ENCODE peak calls at places on chromosomes 16 and 17, in seven cellular contexts. D is gastrocnemius medialis; E is bronchial epithelial cell; O is SK-N-SH; Z is CD8-positive, alpha-beta memory T cell; V is mesenchymal stem cell; Q is dorsolateral prefrontal cortex. C is an unnamed sample. For H3K27me3, the result is how much of the 10 kb centered on the place peaks cover.

GRCh38 chr16:57186630-57187507 is 740 bp downstream of the RSPRY1 start:
- DNase-seq in D (peak), E (peak), O (peak), Z (no peak), V (peak), Q (no peak), C (no peak)

GRCh38 chr16:84689126-84689525 is 10.7 kb upstream of the USP10 start:
- DNase-seq in D (no peak), E (peak), O (no peak), Z (no peak), V (peak), Q (no peak), C (no peak)

GRCh38 chr17:47797797-47798196 is 23.8 kb downstream of the OSBPL7 start:
- DNase-seq in D (no peak), E (no peak), O (no peak), Z (no peak), V (no peak), Q (no peak), C (no peak)

GRCh38 chr17:64153565-64153964 is 23.6 kb upstream of the ERN1 start:
- DNase-seq in D (no peak), E (no peak), O (no peak), Z (no peak), V (no peak), Q (no peak), C (no peak)

GRCh38 chr16:78097522-78097921 is 1.9 kb upstream of the WWOX start:
- DNase-seq in D (no peak), E (peak), O (no peak), Z (no peak), V (no peak), Q (no peak), C (no peak)

GRCh38 chr17:7854078-7854777 is 638 bp upstream of the TMEM88 start:
- DNase-seq in D (peak), E (no peak), O (no peak), Z (peak), V (no peak), Q (no peak), C (peak)

GRCh38 chr16:72990571-72990970 is 57.4 kb downstream of the ZFHX3 start:
- DNase-seq in D (no peak), E (no peak), O (no peak), Z (no peak), V (no peak), Q (no peak), C (no peak)

GRCh38 chr16:48384982-48385271 is 286 bp downstream of the SIAH1 start:
- DNase-seq in D (no peak), E (no peak), O (no peak), Z (no peak), V (peak), Q (no peak), C (no peak)

GRCh38 chr16:23206986-23207385 is 24.4 kb downstream of the SCNN1G start:
- DNase-seq in D (no peak), E (no peak), O (peak), Z (no peak), V (no peak), Q (no peak), C (no peak)

GRCh38 chr16:75085556-75085955 is 31.0 kb downstream of the LDHD start:
- DNase-seq in D (no peak), E (no peak), O (no peak), Z (no peak), V (no peak), Q (no peak), C (no peak)

GRCh38 chr17:60671482-60671881 is 6.2 kb upstream of the BCAS3 start:
- DNase-seq in D (no peak), E (peak), O (no peak), Z (no peak), V (no peak), Q (no peak), C (no peak)

DNA sequence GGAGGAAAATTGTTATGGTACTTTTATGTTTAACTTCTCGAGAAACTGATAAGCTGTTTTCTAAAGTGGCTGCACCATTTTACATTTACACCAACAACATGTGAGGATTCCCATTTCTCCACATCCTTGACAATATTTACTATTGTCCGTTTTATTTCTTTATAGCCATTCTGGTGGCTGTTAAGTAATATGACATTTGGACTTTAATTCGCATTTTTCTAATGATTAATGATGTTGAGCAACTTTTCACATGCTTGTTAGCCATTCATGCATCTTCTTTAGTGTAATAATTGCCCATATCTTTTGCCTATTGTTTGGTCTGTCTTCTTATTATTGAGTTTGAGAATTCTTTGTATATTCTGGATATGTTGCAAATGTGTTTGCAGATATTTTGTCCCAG is 114.2 kb downstream of the DNAH9 start:
- DNase-seq in D (no peak), E (no peak), O (no peak), Z (no peak), V (no peak), Q (no peak), C (no peak)
- H3K27me3 ChIP-seq in D (under half), E (under half), O (under half), Z (under half), V (under half), Q (under half), C (under half)

GRCh38 chr16:12906271-12906670 is 4.9 kb downstream of the SHISA9 start:
- DNase-seq in D (no peak), E (no peak), O (no peak), Z (no peak), V (no peak), Q (no peak), C (no peak)
- H3K27me3 ChIP-seq in D (under half), E (under half), O (under half), Z (under half), V (half or more), Q (under half), C (under half)

DNA sequence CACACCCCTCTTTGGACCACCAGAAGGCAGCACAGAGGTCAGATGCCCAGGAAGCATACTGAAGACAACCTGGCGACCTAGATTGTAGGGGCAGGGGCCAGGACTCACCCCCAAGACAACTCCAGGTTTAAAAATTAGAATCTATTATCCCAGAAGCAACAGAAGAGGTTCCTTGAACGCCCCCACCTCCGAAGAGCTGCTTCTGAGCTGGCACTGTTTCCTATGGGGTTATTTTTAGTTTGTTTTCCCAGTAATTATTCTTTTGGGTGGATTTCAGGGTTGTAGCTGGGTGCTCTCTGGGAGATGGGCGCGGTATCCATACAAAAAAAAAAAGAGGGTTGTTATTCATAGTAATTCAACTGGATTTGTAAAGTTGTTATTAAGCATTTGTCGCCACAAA is 10.4 kb upstream of the TMEM132E start:
- DNase-seq in D (no peak), E (no peak), O (no peak), Z (no peak), V (no peak), Q (no peak), C (no peak)
- H3K27me3 ChIP-seq in D (under half), E (under half), O (under half), Z (under half), V (half or more), Q (under half), C (under half)

GRCh38 chr17:1224330-1224729 is 44.5 kb upstream of the ABR start:
- DNase-seq in D (no peak), E (no peak), O (no peak), Z (no peak), V (no peak), Q (no peak), C (no peak)
- H3K27me3 ChIP-seq in D (under half), E (under half), O (under half), Z (under half), V (under half), Q (under half), C (under half)

DNA sequence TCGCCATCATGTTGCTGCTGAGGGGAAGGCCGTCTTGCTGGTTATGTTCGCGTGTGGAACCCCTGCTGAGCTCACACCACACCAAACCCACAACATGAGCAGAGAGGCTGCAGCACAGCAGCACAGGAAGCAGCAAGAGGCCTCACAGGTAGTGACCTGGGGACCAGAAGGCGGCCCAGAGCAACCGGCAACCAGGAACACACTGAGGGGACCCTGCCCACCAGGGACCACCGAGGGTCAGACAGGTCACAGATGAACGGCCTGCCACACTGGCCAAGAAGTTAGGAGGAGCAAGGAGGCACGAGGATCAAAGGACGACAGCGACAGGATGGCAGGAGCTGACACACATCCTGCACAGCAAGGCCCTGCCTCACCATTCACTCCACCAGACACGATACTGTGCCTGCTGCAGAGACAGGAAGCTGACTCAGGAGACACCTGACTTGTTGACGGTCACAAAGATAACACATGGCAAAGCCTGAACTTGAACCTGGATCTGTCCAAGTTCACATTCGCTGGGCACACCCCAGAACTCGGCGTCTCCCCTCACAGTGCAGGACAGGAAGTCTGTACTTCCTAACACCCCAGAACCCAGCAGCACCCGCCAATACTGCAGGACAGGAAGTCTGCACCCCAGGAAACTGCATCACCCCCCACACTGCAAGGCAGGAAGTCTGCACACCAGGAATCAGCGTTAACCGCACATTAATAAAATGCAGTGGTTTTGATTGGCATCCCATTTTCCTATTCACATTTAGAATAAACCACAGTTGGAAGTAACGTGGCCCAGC is 98.5 kb downstream of the ZNF778 start:
- DNase-seq in D (no peak), E (peak), O (no peak), Z (peak), V (peak), Q (no peak), C (no peak)
- H3K27me3 ChIP-seq in D (under half), E (under half), O (under half), Z (under half), V (under half), Q (under half), C (under half)

GRCh38 chr16:4656695-4657686 is 32.4 kb downstream of the MGRN1 start:
- DNase-seq in D (no peak), E (no peak), O (no peak), Z (no peak), V (no peak), Q (no peak), C (no peak)

GRCh38 chr16:4656221-4656620 is 31.6 kb downstream of the MGRN1 start:
- DNase-seq in D (no peak), E (no peak), O (no peak), Z (no peak), V (no peak), Q (no peak), C (no peak)

GRCh38 chr16:4654387-4654901 is 29.8 kb downstream of the MGRN1 start:
- DNase-seq in D (no peak), E (no peak), O (no peak), Z (no peak), V (no peak), Q (no peak), C (no peak)

GRCh38 chr16:4654946-4655590 is 30.4 kb downstream of the MGRN1 start:
- DNase-seq in D (no peak), E (no peak), O (no peak), Z (no peak), V (no peak), Q (no peak), C (no peak)

GRCh38 chr16:4655801-4656200 is 31.2 kb downstream of the MGRN1 start:
- DNase-seq in D (no peak), E (no peak), O (no peak), Z (no peak), V (no peak), Q (no peak), C (no peak)
- H3K27me3 ChIP-seq in D (under half), E (under half), O (under half), Z (under half), V (under half), Q (under half), C (under half)

C was measured in aorta.